ENCODE peak calls at places on chromosome 21, in eight cellular contexts. I is OCI-LY7, W is PC-3, Z is MM.1S, R is HCT116, Q is GM23248, N is Karpas-422, G is PC-9. K is an unnamed sample. For H3K9me2, the result is how much of the 10 kb centered on the place peaks cover.

GRCh38 chr21:35921471-35921870 is 138.9 kb downstream of the SETD4 start:
- DNase-seq in Z (no peak), G (no peak), I (no peak), W (no peak), N (no peak), R (no peak), Q (no peak), K (no peak)

GRCh38 chr21:42561742-42562141 is 48.1 kb downstream of the SLC37A1 start:
- DNase-seq in Q (no peak), I (peak), G (no peak), R (no peak), W (no peak), N (no peak), Z (peak), K (no peak)

GRCh38 chr21:38272215-38272614 is 15.4 kb downstream of the KCNJ15 start:
- DNase-seq in G (no peak), R (no peak), Q (no peak), Z (peak), W (peak), I (no peak), N (peak), K (peak)

GRCh38 chr21:33026299-33026858 is 644 bp downstream of the OLIG2 start:
- DNase-seq in Z (no peak), Q (no peak), R (no peak), W (no peak), G (no peak), N (no peak), I (no peak), K (no peak)

GRCh38 chr21:24045775-24046215 is 1561.5 kb downstream of the MRPL39 start:
- DNase-seq in R (no peak), N (peak), G (no peak), W (peak), I (no peak), Z (peak), Q (peak), K (peak)

GRCh38 chr21:46515109-46515508 is 56.4 kb downstream of the DIP2A start:
- DNase-seq in Q (peak), R (no peak), G (no peak), Z (no peak), N (peak), W (no peak), I (peak), K (no peak)

GRCh38 chr21:36188081-36188681 is 31.6 kb downstream of the DOP1B start:
- DNase-seq in G (peak), I (no peak), R (no peak), Z (no peak), Q (no peak), W (peak), N (no peak), K (no peak)

GRCh38 chr21:16821588-16821987 is 691.3 kb upstream of the CXADR start:
- DNase-seq in W (no peak), R (no peak), I (no peak), Q (no peak), N (no peak), G (no peak), Z (no peak), K (peak)

GRCh38 chr21:23401278-23401677 is 2206.0 kb downstream of the MRPL39 start:
- DNase-seq in R (no peak), I (no peak), G (no peak), W (peak), Q (no peak), Z (peak), N (no peak), K (peak)

GRCh38 chr21:32626633-32627196 is 14.5 kb upstream of the CFAP298 start:
- DNase-seq in N (no peak), W (peak), I (no peak), G (no peak), Z (no peak), R (no peak), Q (peak), K (no peak)

GRCh38 chr21:37368536-37369279 is 2.1 kb downstream of the DYRK1A start:
- DNase-seq in Q (peak), R (no peak), N (peak), W (peak), G (peak), I (no peak), Z (no peak), K (no peak)

GRCh38 chr21:46421756-46422555 is 36.7 kb upstream of the DIP2A start:
- DNase-seq in I (no peak), W (no peak), Q (no peak), R (no peak), Z (no peak), G (no peak), N (no peak), K (no peak)

GRCh38 chr21:35164380-35164779 is 115.3 kb upstream of the RUNX1 start:
- DNase-seq in G (no peak), W (no peak), Z (no peak), I (no peak), R (no peak), Q (no peak), N (no peak), K (no peak)

GRCh38 chr21:45210461-45210983 is 77.2 kb downstream of the POFUT2 start:
- DNase-seq in W (no peak), I (no peak), G (no peak), Q (no peak), N (no peak), Z (no peak), R (no peak), K (no peak)

GRCh38 chr21:35825954-35826353 is 234.4 kb downstream of the SETD4 start:
- DNase-seq in W (no peak), N (no peak), I (no peak), Z (no peak), G (no peak), R (no peak), Q (no peak), K (no peak)

GRCh38 chr21:45872471-45872870 is 109.1 kb upstream of the COL6A1 start:
- DNase-seq in Q (no peak), I (no peak), W (no peak), Z (no peak), R (no peak), G (no peak), N (no peak), K (no peak)

GRCh38 chr21:34122047-34122446 is 48.7 kb downstream of the MRPS6 start:
- DNase-seq in R (no peak), G (no peak), Q (no peak), I (no peak), W (no peak), Z (no peak), N (peak), K (no peak)

GRCh38 chr21:35619184-35619583 is 441.1 kb downstream of the SETD4 start:
- DNase-seq in R (no peak), I (no peak), N (no peak), Q (peak), W (peak), G (peak), Z (no peak), K (no peak)

GRCh38 chr21:38223893-38224540 is 32.8 kb upstream of the KCNJ15 start:
- DNase-seq in Q (no peak), G (no peak), I (peak), R (peak), W (peak), Z (no peak), N (peak), K (peak)

GRCh38 chr21:37557261-37557950 is 190.8 kb downstream of the DYRK1A start:
- DNase-seq in Z (peak), N (peak), I (peak), R (no peak), W (no peak), G (no peak), Q (no peak), K (no peak)

GRCh38 chr21:39671986-39672385 is 59.2 kb downstream of the B3GALT5 start:
- DNase-seq in I (no peak), N (no peak), Z (no peak), Q (no peak), R (no peak), W (no peak), G (no peak), K (no peak)

GRCh38 chr21:37257967-37258877 is 8.9 kb downstream of the VPS26C start:
- DNase-seq in G (peak), Q (peak), Z (no peak), R (no peak), I (no peak), W (peak), N (peak), K (peak)

GRCh38 chr21:38990424-38990794 is 184.7 kb downstream of the ETS2 start:
- DNase-seq in G (no peak), N (no peak), I (no peak), Q (no peak), R (no peak), W (no peak), Z (no peak), K (peak)

GRCh38 chr21:38478782-38479181 is 19.5 kb downstream of the ERG start:
- DNase-seq in R (no peak), G (no peak), I (no peak), N (no peak), Q (peak), Z (peak), W (no peak), K (no peak)

GRCh38 chr21:43203523-43204080 is 34.8 kb downstream of the CRYAA start:
- DNase-seq in Z (no peak), W (no peak), N (no peak), G (no peak), R (no peak), I (no peak), Q (no peak), K (no peak)

GRCh38 chr21:45012661-45013270 is 61.6 kb upstream of the ADARB1 start:
- DNase-seq in Z (no peak), I (no peak), N (no peak), W (no peak), Q (no peak), R (peak), G (no peak), K (peak)

GRCh38 chr21:23644768-23645167 is 1962.5 kb downstream of the MRPL39 start:
- DNase-seq in I (no peak), W (no peak), Q (no peak), N (no peak), G (no peak), Z (peak), R (no peak), K (no peak)

GRCh38 chr21:35189077-35189863 is 140.2 kb upstream of the RUNX1 start:
- DNase-seq in R (no peak), Z (no peak), Q (peak), N (peak), W (no peak), I (peak), G (no peak), K (no peak)

GRCh38 chr21:45373991-45374816 is 30.8 kb upstream of the COL18A1 start:
- DNase-seq in Q (no peak), R (no peak), N (no peak), G (no peak), W (no peak), Z (no peak), I (no peak), K (no peak)

GRCh38 chr21:38367646-38368045 is 110.9 kb downstream of the KCNJ15 start:
- DNase-seq in G (no peak), Z (no peak), N (no peak), I (no peak), R (no peak), Q (no peak), W (no peak), K (no peak)

GRCh38 chr21:36104306-36105300 is 30.3 kb upstream of the CBR3 start:
- DNase-seq in N (peak), W (peak), R (peak), Z (no peak), I (no peak), Q (peak), G (no peak), K (peak)

GRCh38 chr21:38524168-38525153 is 26.2 kb upstream of the ERG start:
- DNase-seq in W (no peak), N (no peak), Q (no peak), I (no peak), G (no peak), R (no peak), Z (no peak), K (no peak)

DNA sequence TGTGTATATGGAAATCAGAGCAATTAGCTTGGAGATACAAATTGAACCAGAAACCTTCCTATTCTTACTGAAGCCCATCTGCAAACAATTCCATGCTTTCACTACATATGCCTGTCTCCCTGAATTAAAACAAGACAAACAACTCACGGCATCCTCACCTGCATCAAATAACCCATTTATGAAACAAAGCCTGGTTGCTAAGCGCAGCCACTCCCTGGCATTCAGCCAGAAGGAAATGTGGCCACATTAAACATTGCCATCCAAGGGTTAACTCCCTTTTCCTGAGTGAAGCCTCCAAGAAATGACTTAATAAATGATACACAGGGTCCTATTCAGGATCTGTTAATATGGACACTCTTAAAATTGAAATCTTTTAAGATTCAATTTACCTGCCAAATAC is 55.2 kb downstream of the APP start:
- DNase-seq in W (peak), I (no peak), Q (no peak), R (no peak), G (peak), Z (no peak), N (no peak), K (no peak)
- H3K9me2 ChIP-seq in W (under half), I (under half), Q (under half), R (under half), G (under half), Z (under half), N (under half), K (under half)

GRCh38 chr21:41348434-41348833 is 13.4 kb upstream of the MX2 start:
- DNase-seq in Q (no peak), G (no peak), R (no peak), Z (no peak), I (no peak), W (peak), N (no peak), K (no peak)
- H3K9me2 ChIP-seq in Q (under half), G (under half), R (under half), Z (under half), I (under half), W (under half), N (under half), K (under half)

GRCh38 chr21:21084179-21084578 is 86.0 kb downstream of the NCAM2 start:
- DNase-seq in R (no peak), I (no peak), W (no peak), G (no peak), Q (no peak), N (no peak), Z (no peak), K (no peak)
- H3K9me2 ChIP-seq in R (under half), I (under half), W (under half), G (under half), Q (under half), N (under half), Z (under half), K (under half)

GRCh38 chr21:15809065-15809464 is 79.3 kb downstream of the USP25 start:
- DNase-seq in I (no peak), Q (no peak), N (no peak), W (no peak), G (no peak), R (no peak), Z (no peak), K (no peak)
- H3K9me2 ChIP-seq in I (under half), Q (under half), N (under half), W (under half), G (under half), R (under half), Z (under half), K (under half)

DNA sequence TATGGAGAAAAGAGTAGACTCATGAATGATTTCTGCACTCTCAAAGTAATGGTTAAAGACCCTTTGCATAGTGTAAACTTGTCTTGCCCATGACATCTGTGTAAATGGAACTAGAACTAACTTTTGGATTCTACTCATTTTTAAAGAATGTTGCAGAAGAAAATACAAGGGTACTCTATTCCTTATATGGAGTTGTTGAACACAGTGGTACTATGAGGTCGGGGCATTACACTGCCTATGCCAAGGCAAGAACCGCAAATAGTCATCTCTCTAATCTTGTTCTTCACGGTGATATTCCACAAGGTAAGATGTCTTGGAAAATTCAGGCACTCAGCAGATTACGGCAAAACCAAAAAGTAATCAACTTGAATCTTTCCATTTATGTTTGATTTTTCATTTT is 19.8 kb downstream of the CCT8 start:
- DNase-seq in Q (no peak), N (no peak), Z (no peak), R (no peak), W (no peak), G (no peak), I (no peak), K (no peak)
- H3K9me2 ChIP-seq in Q (under half), N (under half), Z (under half), R (under half), W (under half), G (under half), I (under half), K (under half)

K was measured in GM23338.